ENCODE peak calls at places on chromosomes 4 and X, in ten cellular contexts. Y, S, M, R, X, I, U, A, V and J are unnamed samples.

GRCh38 chr4:140904904-140905303 is 148.7 kb upstream of the TBC1D9 start:
- DNase-seq in R (no peak), V (no peak), U (no peak), X (no peak), A (no peak), I (no peak), S (no peak), M (no peak), Y (no peak), J (no peak)

GRCh38 chrX:109856974-109857373 is 123.9 kb upstream of the ACSL4 start:
- DNase-seq in S (no peak), V (no peak), A (peak; percentile 49), R (no peak), I (no peak), U (no peak), M (peak; percentile 8), X (peak; percentile 61), Y (no peak), J (peak; percentile 25)

GRCh38 chr4:79253930-79254329 is 71.9 kb downstream of the NAA11 start:
- DNase-seq in X (no peak), Y (no peak), I (no peak), U (no peak), S (no peak), A (no peak), V (no peak), R (no peak), M (no peak), J (no peak)

GRCh38 chr4:143400082-143400481 is 63.4 kb downstream of the GAB1 start:
- DNase-seq in R (no peak), A (no peak), Y (no peak), U (no peak), S (no peak), I (no peak), X (no peak), V (no peak), M (no peak), J (no peak)

GRCh38 chr4:150578745-150579470 is 3.0 kb upstream of the MAB21L2 start:
- DNase-seq in S (no peak), R (no peak), V (no peak), M (no peak), X (no peak), I (no peak), U (no peak), Y (no peak), A (no peak), J (no peak)

GRCh38 chr4:165761968-165762367 is 111.1 kb upstream of the TLL1 start:
- DNase-seq in X (no peak), V (no peak), S (no peak), Y (no peak), M (no peak), R (no peak), I (no peak), A (no peak), U (no peak), J (no peak)

GRCh38 chr4:126750723-126751122 is 882.0 kb upstream of the INTU start:
- DNase-seq in R (no peak), I (no peak), S (no peak), U (no peak), A (no peak), V (no peak), X (no peak), Y (no peak), M (no peak), J (no peak)

GRCh38 chrX:15465896-15466651 is 27.1 kb downstream of the PIR start:
- DNase-seq in A (peak; percentile 20), X (no peak), Y (no peak), I (no peak), R (no peak), V (no peak), S (no peak), M (no peak), U (no peak), J (no peak)

GRCh38 chrX:68892651-68893050 is 63.8 kb downstream of the EFNB1 start:
- DNase-seq in S (no peak), U (no peak), X (no peak), V (no peak), A (no peak), R (no peak), I (no peak), M (no peak), Y (no peak), J (no peak)

GRCh38 chr4:8336412-8337075 is 67.0 kb downstream of the HTRA3 start:
- DNase-seq in M (no peak), R (no peak), S (no peak), A (no peak), I (no peak), V (no peak), Y (no peak), X (peak; percentile 90), U (no peak), J (no peak)